ENCODE peak calls at places on chromosomes 4 and X, in four cellular contexts. Z is HepG2, T is SK-N-SH, O is HL-60. E is an unnamed sample.
A peak's percentile ranks its signal among the peaks of the same experiment; 100 is the strongest.

GRCh38 chr4:89324671-89325070 is 17.1 kb upstream of the GPRIN3 start:
- DNase-seq in Z (no peak), T (no peak), O (peak; percentile 73), E (no peak)

GRCh38 chrX:45992402-45993123 is 552.7 kb downstream of the ZNF674 start:
- DNase-seq in Z (no peak), T (no peak), O (no peak), E (no peak)

GRCh38 chr4:121957266-121957665 is 5.4 kb upstream of the TRPC3 start:
- DNase-seq in Z (no peak), T (no peak), O (no peak), E (no peak)

GRCh38 chrX:46737462-46737861 is 21.5 kb downstream of the SLC9A7 start:
- DNase-seq in Z (no peak), T (no peak), O (no peak), E (no peak)

GRCh38 chr4:80058740-80059139 is 14.3 kb downstream of the ANTXR2 start:
- DNase-seq in Z (no peak), T (no peak), O (peak; percentile 82), E (no peak)

GRCh38 chr4:155930330-155930729 is 23.3 kb downstream of the CTSO start:
- DNase-seq in Z (no peak), T (no peak), O (no peak), E (no peak)

GRCh38 chr4:10084651-10085320 is 31.8 kb downstream of the WDR1 start:
- DNase-seq in Z (no peak), T (peak; percentile 14), O (no peak), E (no peak)

GRCh38 chr4:146960634-146961033 is 15.0 kb upstream of the TTC29 start:
- DNase-seq in Z (no peak), T (no peak), O (no peak), E (no peak)

GRCh38 chrX:43165343-43165920 is 387.5 kb upstream of the PPP1R2C start:
- DNase-seq in Z (no peak), T (no peak), O (no peak), E (no peak)

GRCh38 chr4:122539861-122540465 is 80.9 kb downstream of the IL21 start:
- DNase-seq in Z (no peak), T (no peak), O (peak; percentile 9), E (no peak)

GRCh38 chrX:80312448-80312847 is 107.8 kb upstream of the TENT5D start:
- DNase-seq in Z (no peak), T (no peak), O (no peak), E (no peak)

GRCh38 chr4:54367059-54367458 is 138.0 kb downstream of the PDGFRA start:
- DNase-seq in Z (no peak), T (no peak), O (no peak), E (no peak)

GRCh38 chrX:22300130-22300529 is 27.4 kb downstream of the CBLL2 start:
- DNase-seq in Z (no peak), T (peak; percentile 19), O (no peak), E (no peak)

GRCh38 chr4:53007024-53007423 is 144.9 kb downstream of the RASL11B start:
- DNase-seq in Z (no peak), T (no peak), O (no peak), E (no peak)

GRCh38 chr4:53004497-53005148 is 142.5 kb downstream of the RASL11B start:
- DNase-seq in Z (no peak), T (no peak), O (no peak), E (no peak)

GRCh38 chr4:53005149-53005546 is 143.0 kb downstream of the RASL11B start:
- DNase-seq in Z (peak; percentile 18), T (no peak), O (peak; percentile 5), E (no peak)

GRCh38 chr4:53005808-53006207 is 143.7 kb downstream of the RASL11B start:
- DNase-seq in Z (no peak), T (no peak), O (peak; percentile 5), E (no peak)

DNA sequence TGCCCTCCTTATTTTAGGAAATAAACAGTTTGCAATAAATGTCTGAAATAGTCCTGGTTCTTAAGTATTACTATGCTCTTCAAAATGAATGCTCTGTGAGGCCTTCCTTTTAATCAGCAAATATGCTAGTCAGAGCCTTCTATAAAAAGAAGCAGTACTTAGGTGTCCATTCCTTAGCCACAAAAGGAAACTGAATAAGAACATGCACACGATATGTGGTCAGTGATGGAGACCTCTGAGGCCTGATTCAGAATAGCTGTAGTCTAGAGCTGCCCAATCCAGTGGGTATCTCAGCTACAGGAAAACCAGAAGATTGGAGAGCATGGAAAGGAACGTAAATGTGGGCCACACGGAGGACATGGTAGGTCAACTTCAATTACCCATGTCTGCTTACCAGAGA is 141.8 kb downstream of the RASL11B start:
- DNase-seq in Z (no peak), T (no peak), O (no peak), E (no peak)
- TF ChIP-seq CTCF in Z (no peak), T (no peak), O (no peak), E (no peak)

GRCh38 chr4:40553995-40554394 is 75.7 kb downstream of the RBM47 start:
- DNase-seq in Z (no peak), T (no peak), O (peak; percentile 80), E (no peak)
- TF ChIP-seq POLR2AphosphoS5 in Z (no peak), T (no peak), O (peak; percentile 52), E (no peak)

DNA sequence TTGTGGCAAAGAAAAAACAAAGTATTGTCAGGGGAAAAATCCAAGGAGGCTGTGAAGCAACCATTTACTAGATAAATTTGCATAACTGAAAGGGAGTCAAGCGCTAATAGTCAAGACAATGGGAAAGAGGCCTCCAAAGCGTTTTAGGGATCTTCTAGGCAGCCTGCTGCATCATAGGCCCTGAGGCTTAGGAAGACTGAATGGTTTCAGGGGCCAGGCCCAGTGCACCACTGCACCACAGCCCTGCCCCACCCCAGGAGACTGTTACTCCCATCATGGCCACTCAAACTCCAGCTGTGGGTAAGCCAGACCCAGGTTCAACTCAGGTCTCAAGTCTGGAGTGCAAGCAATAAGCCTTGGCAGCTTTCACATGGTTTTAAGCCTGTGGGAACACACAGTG is 362.9 kb downstream of the SH3BGRL start:
- DNase-seq in Z (no peak), T (no peak), O (no peak), E (no peak)
- TF ChIP-seq CTCF in Z (no peak), T (no peak), O (no peak), E (no peak)

DNA sequence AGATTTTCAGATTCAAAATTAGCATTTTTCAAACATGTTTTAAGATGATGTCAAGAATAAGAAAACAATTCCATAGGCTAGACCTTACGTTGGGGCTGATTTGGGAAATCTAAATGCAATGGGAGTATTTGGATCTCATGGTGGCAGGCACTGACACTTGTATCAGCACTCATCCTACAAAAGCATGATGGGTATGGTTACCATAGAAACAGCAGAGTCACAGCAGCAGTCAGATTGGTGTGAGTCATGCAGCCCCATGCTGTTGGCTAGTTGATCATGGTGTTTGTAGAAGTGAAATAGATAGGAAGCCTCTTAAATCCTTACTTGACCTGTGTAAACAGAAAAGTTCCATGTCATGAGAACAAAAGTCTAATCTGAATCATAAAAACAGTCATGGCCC is 1637.3 kb upstream of the PABPC4L start:
- DNase-seq in Z (no peak), T (no peak), O (no peak), E (no peak)
- TF ChIP-seq POLR2AphosphoS5 in Z (no peak), T (no peak), O (no peak), E (no peak)

DNA sequence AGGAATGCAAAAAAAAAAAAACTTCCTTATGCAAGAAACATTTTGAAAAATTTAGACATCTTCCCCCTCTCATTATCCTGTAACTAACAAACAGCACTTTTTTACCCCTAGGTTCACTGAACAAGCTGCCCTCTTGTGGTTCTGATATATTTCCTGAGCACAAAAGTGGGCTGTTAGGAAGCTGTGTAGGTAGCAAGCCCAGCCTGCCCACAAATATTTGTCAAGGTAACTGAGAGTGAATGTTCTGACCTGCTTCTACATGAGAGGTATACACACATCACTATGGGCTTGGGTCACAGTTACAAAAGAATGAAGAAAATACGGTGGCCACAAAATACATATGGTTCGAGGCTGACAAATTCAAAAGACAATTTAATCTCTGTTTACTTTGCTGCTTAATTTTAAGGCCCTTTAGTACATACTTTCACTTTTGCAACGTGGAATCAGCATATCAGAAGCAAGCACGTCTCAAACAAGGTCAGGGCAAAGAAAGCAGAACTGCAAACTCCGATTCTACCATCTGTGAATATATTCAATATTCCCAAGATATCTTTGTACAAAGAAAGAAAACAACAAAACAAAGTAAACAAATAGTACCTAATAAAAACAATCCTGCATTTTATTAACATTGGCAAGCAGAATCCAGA is 78.6 kb downstream of the RBM47 start:
- DNase-seq in Z (peak; percentile 54), T (no peak), O (peak; percentile 61), E (peak; percentile 30)
- TF ChIP-seq CTCF in Z (peak; percentile 70), T (peak; percentile 57), O (no peak), E (no peak)

GRCh38 chr4:20773144-20773997 is 73.1 kb downstream of the PACRGL start:
- DNase-seq in Z (peak; percentile 40), T (peak; percentile 52), O (peak; percentile 32), E (no peak)
- TF ChIP-seq POLR2AphosphoS5 in Z (no peak), T (no peak), O (no peak), E (no peak)

DNA sequence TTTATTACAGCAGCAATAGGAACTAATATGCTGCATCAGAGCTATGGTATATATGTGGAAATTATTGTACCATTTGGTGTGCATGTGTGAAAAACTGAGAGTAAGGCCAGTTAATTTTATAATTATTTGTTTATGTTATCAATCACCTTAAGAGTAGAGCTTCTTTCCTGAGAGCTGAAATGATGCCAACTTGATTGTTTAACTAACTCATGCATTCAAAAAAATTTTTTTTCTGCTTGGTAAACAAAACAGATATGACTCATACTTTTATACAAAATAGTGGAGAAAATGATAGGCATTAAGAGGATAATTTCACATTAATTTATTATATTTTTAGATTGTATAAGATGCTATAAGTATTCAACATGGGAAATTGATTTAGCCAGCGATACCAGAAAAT is 622.7 kb downstream of the RAPGEF2 start:
- DNase-seq in Z (no peak), T (no peak), O (no peak), E (no peak)
- TF ChIP-seq CTCF in Z (no peak), T (no peak), O (no peak), E (no peak)

DNA sequence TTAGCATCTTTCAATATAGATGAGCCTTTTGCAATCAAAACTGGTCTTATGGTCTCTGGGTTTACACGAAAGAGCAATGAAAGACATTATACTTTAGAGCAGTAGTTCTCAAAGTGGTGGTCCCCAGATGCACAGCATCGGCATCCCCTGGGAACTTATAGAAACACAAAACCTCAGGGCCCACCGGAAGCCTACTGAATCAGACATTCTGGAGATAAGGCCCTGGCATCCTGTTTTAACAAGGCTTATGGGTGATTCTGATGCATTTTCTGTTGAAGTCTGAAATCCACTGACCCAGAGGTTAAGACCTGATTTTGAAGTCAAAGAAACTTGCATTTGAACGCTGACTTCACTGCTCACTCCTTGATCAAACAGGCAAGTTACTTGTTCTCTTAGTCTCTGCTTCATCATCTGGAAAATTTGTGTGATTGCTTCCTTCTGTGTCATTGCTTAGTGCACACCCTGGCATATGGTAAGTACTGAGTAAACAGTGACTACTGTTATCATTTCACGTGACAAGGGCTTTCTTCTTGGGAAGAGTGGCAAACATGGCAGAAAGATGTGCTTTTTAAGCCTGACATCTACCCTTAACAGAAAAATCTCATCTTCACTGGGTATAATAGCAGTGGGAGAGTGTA is 14.5 kb downstream of the CHRNA9 start:
- DNase-seq in Z (no peak), T (no peak), O (no peak), E (no peak)
- TF ChIP-seq POLR2AphosphoS5 in Z (no peak), T (no peak), O (no peak), E (no peak)